ENCODE peak calls at places on chromosomes 5 and 9, in nine cellular contexts. X, P, Q, Y, U, A, B, V and I are unnamed samples.

GRCh38 chr9:125494555-125494920 is 212.5 kb downstream of the MAPKAP1 start:
- DNase-seq in X (no peak), P (no peak), Q (no peak), Y (no peak), U (no peak), A (no peak), B (no peak), V (no peak), I (no peak)

GRCh38 chr9:93183663-93184438 is at the start of gene WNK2:
- DNase-seq in X (peak), P (peak), Q (no peak), Y (no peak), U (peak), A (peak), B (no peak), V (peak), I (peak)

GRCh38 chr5:162209005-162209605 is 141.5 kb downstream of the GABRG2 start:
- DNase-seq in X (peak), P (peak), Q (peak), Y (no peak), U (no peak), A (peak), B (no peak), V (no peak), I (no peak)

GRCh38 chr9:119768266-119768665 is 399.0 kb upstream of the BRINP1 start:
- DNase-seq in X (no peak), P (no peak), Q (no peak), Y (no peak), U (no peak), A (no peak), B (no peak), V (no peak), I (no peak)

GRCh38 chr5:14269395-14269794 is 126.3 kb downstream of the TRIO start:
- DNase-seq in X (no peak), P (no peak), Q (no peak), Y (no peak), U (no peak), A (no peak), B (no peak), V (no peak), I (no peak)

GRCh38 chr9:93612796-93613154 is 36.4 kb downstream of the PHF2 start:
- DNase-seq in X (no peak), P (no peak), Q (no peak), Y (no peak), U (no peak), A (no peak), B (peak), V (no peak), I (no peak)

GRCh38 chr9:15239816-15240215 is 67.2 kb downstream of the TTC39B start:
- DNase-seq in X (no peak), P (no peak), Q (no peak), Y (no peak), U (no peak), A (no peak), B (no peak), V (no peak), I (no peak)

GRCh38 chr9:133968966-133969617 is 23.0 kb downstream of the VAV2 start:
- DNase-seq in X (no peak), P (no peak), Q (no peak), Y (no peak), U (peak), A (no peak), B (peak), V (no peak), I (no peak)

GRCh38 chr5:172299916-172300439 is 16.4 kb upstream of the UBTD2 start:
- DNase-seq in X (no peak), P (no peak), Q (no peak), Y (no peak), U (no peak), A (no peak), B (no peak), V (no peak), I (no peak)

GRCh38 chr9:14271078-14271673 is 42.8 kb downstream of the NFIB start:
- DNase-seq in X (peak), P (peak), Q (no peak), Y (no peak), U (no peak), A (no peak), B (no peak), V (no peak), I (no peak)

GRCh38 chr5:151060742-151061141 is 20.1 kb downstream of the TNIP1 start:
- DNase-seq in X (no peak), P (no peak), Q (no peak), Y (no peak), U (no peak), A (no peak), B (peak), V (no peak), I (no peak)

GRCh38 chr5:83564069-83564749 is 92.7 kb downstream of the VCAN start:
- DNase-seq in X (no peak), P (no peak), Q (peak), Y (no peak), U (no peak), A (no peak), B (no peak), V (peak), I (no peak)

GRCh38 chr5:173315495-173316352 is 12.5 kb downstream of the STC2 start:
- DNase-seq in X (no peak), P (no peak), Q (no peak), Y (peak), U (no peak), A (no peak), B (peak), V (no peak), I (no peak)

GRCh38 chr5:179912951-179913350 is 5.3 kb upstream of the TBC1D9B start:
- DNase-seq in X (no peak), P (peak), Q (no peak), Y (peak), U (peak), A (no peak), B (peak), V (no peak), I (no peak)

GRCh38 chr9:120348951-120349429 is 231.0 kb downstream of the CDK5RAP2 start:
- DNase-seq in X (no peak), P (peak), Q (peak), Y (no peak), U (peak), A (peak), B (no peak), V (peak), I (no peak)

GRCh38 chr5:157215826-157216167 is 35.2 kb downstream of the ITK start:
- DNase-seq in X (no peak), P (no peak), Q (no peak), Y (no peak), U (no peak), A (no peak), B (no peak), V (no peak), I (no peak)

GRCh38 chr5:181212080-181212479 is 7.1 kb upstream of the TRIM7 start:
- DNase-seq in X (no peak), P (no peak), Q (no peak), Y (no peak), U (no peak), A (no peak), B (no peak), V (no peak), I (no peak)

GRCh38 chr5:32551865-32552264 is 33.5 kb upstream of the SUB1 start:
- DNase-seq in X (no peak), P (no peak), Q (no peak), Y (no peak), U (no peak), A (no peak), B (no peak), V (no peak), I (no peak)

GRCh38 chr9:71719585-71719984 is 48.7 kb downstream of the CEMIP2 start:
- DNase-seq in X (no peak), P (no peak), Q (no peak), Y (no peak), U (no peak), A (no peak), B (no peak), V (no peak), I (no peak)

GRCh38 chr9:133238851-133239532 is 29.9 kb upstream of the OBP2B start:
- DNase-seq in X (peak), P (peak), Q (peak), Y (no peak), U (peak), A (peak), B (peak), V (peak), I (peak)

GRCh38 chr5:6705088-6705487 is 8.1 kb upstream of the TENT4A start:
- DNase-seq in X (no peak), P (no peak), Q (no peak), Y (no peak), U (no peak), A (no peak), B (no peak), V (no peak), I (peak)

GRCh38 chr5:26482817-26483375 is 555.5 kb downstream of the CDH9 start:
- DNase-seq in X (no peak), P (no peak), Q (peak), Y (no peak), U (no peak), A (peak), B (no peak), V (peak), I (no peak)

GRCh38 chr5:10352404-10353240 is 873 bp upstream of the MARCHF6 start:
- DNase-seq in X (no peak), P (no peak), Q (no peak), Y (no peak), U (no peak), A (no peak), B (no peak), V (no peak), I (no peak)

GRCh38 chr5:132870801-132871200 is 2.7 kb upstream of the LEAP2 start:
- DNase-seq in X (no peak), P (no peak), Q (no peak), Y (no peak), U (no peak), A (no peak), B (no peak), V (no peak), I (no peak)
- TF ChIP-seq POLR2A in X (no peak), P (no peak), Q (no peak), Y (no peak), U (no peak), A (no peak), B (no peak), V (no peak), I (no peak)

DNA sequence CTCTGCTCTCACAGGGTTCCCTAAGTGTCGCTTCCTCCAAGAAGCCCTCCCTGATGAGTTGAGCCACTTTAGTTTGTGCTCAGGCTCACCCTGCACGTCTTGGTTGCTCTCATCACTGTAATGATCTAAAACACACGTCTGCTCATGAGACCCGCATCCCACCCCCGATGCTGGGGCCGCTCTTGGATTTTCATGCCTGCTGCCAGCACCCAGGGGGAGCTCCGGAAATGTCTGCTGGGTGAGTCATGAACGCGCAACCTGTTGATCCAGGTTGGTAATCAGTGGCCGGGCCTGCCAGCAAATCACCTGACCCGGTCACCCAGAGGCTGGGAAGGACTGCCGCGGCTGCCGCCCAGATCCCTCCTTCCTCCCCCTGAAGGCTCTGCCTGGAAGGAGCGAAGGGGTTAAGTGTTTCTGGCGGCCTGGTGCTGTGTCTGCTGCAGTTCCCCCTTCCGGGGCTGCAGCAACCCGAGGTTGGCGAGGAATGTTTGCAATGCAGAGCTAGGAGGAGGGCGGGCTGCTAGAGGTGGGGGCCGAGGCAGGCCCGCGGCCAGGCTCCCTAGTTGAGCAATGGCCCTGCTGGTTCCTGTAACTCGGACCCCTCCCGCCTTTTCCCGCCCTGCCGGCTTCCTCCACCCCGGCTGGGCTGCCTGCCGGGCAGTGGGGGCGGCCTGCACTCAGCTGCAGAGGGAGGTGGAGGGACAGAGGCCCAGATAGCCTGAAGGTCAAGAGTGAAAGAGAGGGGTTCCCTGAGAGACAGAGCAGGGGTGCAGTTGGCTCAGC is 156.1 kb upstream of the IER5L start:
- DNase-seq in X (peak), P (peak), Q (peak), Y (peak), U (peak), A (no peak), B (peak), V (peak), I (no peak)
- TF ChIP-seq POLR2AphosphoS5 in X (peak), P (peak), Q (peak), Y (peak), U (peak), A (no peak), B (peak), V (no peak), I (no peak)

GRCh38 chr5:144328505-144328904 is 157.8 kb downstream of the KCTD16 start:
- DNase-seq in X (no peak), P (no peak), Q (no peak), Y (no peak), U (no peak), A (no peak), B (no peak), V (no peak), I (no peak)
- TF ChIP-seq POLR2A in X (no peak), P (no peak), Q (no peak), Y (no peak), U (no peak), A (no peak), B (no peak), V (no peak), I (no peak)

GRCh38 chr5:35091734-35092133 is 44.0 kb upstream of the AGXT2 start:
- DNase-seq in X (no peak), P (no peak), Q (no peak), Y (no peak), U (no peak), A (no peak), B (no peak), V (no peak), I (no peak)
- TF ChIP-seq POLR2AphosphoS5 in X (no peak), P (no peak), Q (no peak), Y (no peak), U (no peak), A (no peak), B (no peak), V (no peak), I (no peak)

GRCh38 chr5:88834499-88834898 is 48.5 kb downstream of the MEF2C start:
- DNase-seq in X (no peak), P (no peak), Q (no peak), Y (no peak), U (no peak), A (no peak), B (no peak), V (no peak), I (no peak)

GRCh38 chr5:88837817-88838216 is 45.2 kb downstream of the MEF2C start:
- DNase-seq in X (no peak), P (no peak), Q (no peak), Y (no peak), U (no peak), A (no peak), B (no peak), V (no peak), I (no peak)

GRCh38 chr5:88838500-88838899 is 44.5 kb downstream of the MEF2C start:
- DNase-seq in X (no peak), P (no peak), Q (no peak), Y (no peak), U (no peak), A (no peak), B (no peak), V (no peak), I (no peak)

GRCh38 chr5:88837222-88837621 is 45.8 kb downstream of the MEF2C start:
- DNase-seq in X (no peak), P (no peak), Q (no peak), Y (no peak), U (no peak), A (no peak), B (no peak), V (no peak), I (no peak)

DNA sequence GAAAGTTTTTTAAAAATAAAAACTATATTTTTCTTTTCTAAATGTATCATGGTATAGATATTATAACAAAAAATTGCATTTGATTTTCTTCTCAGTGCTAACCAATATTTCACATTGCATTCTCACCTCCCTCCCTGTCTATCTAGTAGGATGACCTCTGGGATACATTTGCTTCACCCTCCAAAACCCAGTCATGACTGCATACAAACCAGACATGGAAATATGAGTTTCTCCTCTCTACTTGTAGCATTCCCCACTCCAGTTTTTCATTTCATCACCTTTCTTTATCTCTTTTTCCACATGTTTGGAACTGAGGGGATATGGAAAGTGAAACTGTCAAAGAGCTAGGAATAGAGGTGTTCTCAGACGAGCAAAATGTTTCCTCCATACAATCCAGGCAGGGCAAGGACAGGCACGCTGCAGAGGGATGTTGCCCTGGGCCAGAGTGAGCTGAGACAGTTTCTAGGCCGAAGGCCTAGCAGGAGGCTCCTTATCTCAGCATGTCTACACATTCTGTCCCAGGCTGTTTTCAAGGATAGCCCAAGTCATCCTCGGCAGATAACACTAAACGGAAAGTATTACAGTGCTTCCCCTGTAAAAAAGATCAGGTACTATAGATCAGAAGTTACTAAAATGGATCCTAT is 46.7 kb downstream of the MEF2C start:
- DNase-seq in X (no peak), P (no peak), Q (no peak), Y (no peak), U (no peak), A (no peak), B (peak), V (peak), I (no peak)
- TF ChIP-seq POLR2A in X (no peak), P (no peak), Q (no peak), Y (no peak), U (no peak), A (no peak), B (no peak), V (no peak), I (peak)

GRCh38 chr9:96649620-96650323 is 5.3 kb downstream of the PRXL2C start:
- DNase-seq in X (no peak), P (no peak), Q (no peak), Y (no peak), U (no peak), A (no peak), B (no peak), V (no peak), I (no peak)

GRCh38 chr9:96651626-96652025 is 3.5 kb downstream of the PRXL2C start:
- DNase-seq in X (no peak), P (no peak), Q (no peak), Y (no peak), U (no peak), A (no peak), B (no peak), V (no peak), I (no peak)

GRCh38 chr9:96655198-96655851 is at the start of gene PRXL2C:
- DNase-seq in X (peak), P (peak), Q (no peak), Y (peak), U (peak), A (no peak), B (peak), V (peak), I (peak)

GRCh38 chr9:96654450-96655197 is 493 bp downstream of the PRXL2C start:
- DNase-seq in X (peak), P (peak), Q (peak), Y (peak), U (peak), A (peak), B (peak), V (peak), I (peak)
- TF ChIP-seq POLR2AphosphoS5 in X (peak), P (peak), Q (no peak), Y (peak), U (peak), A (no peak), B (peak), V (no peak), I (no peak)